ENCODE peak calls at places on chromosome 18, in nine cellular contexts. U is spleen; C is lung; E is colonic mucosa; K is endodermal cell; R is heart right ventricle; Y is H9; F is breast epithelium; Z is CD8-positive, alpha-beta T cell. I is an unnamed sample. For H3K4me1, the result is how much of the 10 kb centered on the place peaks cover.

GRCh38 chr18:10006261-10006903 is 92.6 kb downstream of the VAPA start:
- DNase-seq in C (no peak), E (no peak), R (no peak), F (no peak), Z (no peak), Y (no peak), K (no peak), U (no peak), I (no peak)

GRCh38 chr18:31990823-31991222 is 27.8 kb upstream of the RNF125 start:
- DNase-seq in Z (no peak), U (no peak), C (no peak), Y (no peak), K (no peak), F (no peak), R (no peak), E (no peak), I (no peak)

GRCh38 chr18:35835838-35836237 is 136.6 kb upstream of the RMP24 start:
- DNase-seq in F (no peak), Y (no peak), C (no peak), Z (no peak), E (no peak), R (no peak), U (no peak), K (no peak), I (no peak)

GRCh38 chr18:2715990-2716389 is 60.5 kb downstream of the SMCHD1 start:
- DNase-seq in R (no peak), U (no peak), C (no peak), Y (no peak), F (no peak), E (no peak), Z (no peak), K (no peak), I (no peak)

GRCh38 chr18:59419386-59419785 is 60.3 kb upstream of the LMAN1 start:
- DNase-seq in C (no peak), Z (no peak), E (no peak), R (no peak), Y (no peak), F (no peak), U (no peak), K (no peak), I (no peak)

GRCh38 chr18:33579868-33580205 is 1.8 kb downstream of the ASXL3 start:
- DNase-seq in U (no peak), C (no peak), E (no peak), K (no peak), F (no peak), Y (no peak), Z (no peak), R (no peak), I (no peak)

GRCh38 chr18:50924372-50924771 is 43.5 kb upstream of the ELAC1 start:
- DNase-seq in E (no peak), Z (no peak), C (no peak), R (no peak), Y (no peak), U (no peak), K (no peak), F (no peak), I (no peak)

GRCh38 chr18:48428494-48429177 is 19.5 kb upstream of the ZBTB7C start:
- DNase-seq in Y (no peak), R (no peak), E (no peak), Z (no peak), U (no peak), C (no peak), F (no peak), K (no peak), I (no peak)

GRCh38 chr18:36592282-36592681 is 236.5 kb downstream of the TPGS2 start:
- DNase-seq in R (no peak), Y (no peak), F (no peak), K (peak), U (no peak), E (no peak), C (no peak), Z (no peak), I (no peak)

GRCh38 chr18:12026562-12026961 is 45.3 kb downstream of the IMPA2 start:
- DNase-seq in F (no peak), Y (no peak), C (no peak), Z (no peak), R (no peak), U (no peak), K (no peak), E (no peak), I (no peak)

GRCh38 chr18:3595282-3596273 is 145.6 kb downstream of the TGIF1 start:
- DNase-seq in C (no peak), F (peak), U (no peak), Y (no peak), Z (no peak), E (peak), R (no peak), K (peak), I (no peak)

GRCh38 chr18:29531746-29532145 is 1354.8 kb upstream of the CDH2 start:
- DNase-seq in K (no peak), R (no peak), F (no peak), C (no peak), Z (no peak), U (no peak), Y (no peak), E (no peak), I (no peak)

GRCh38 chr18:8982416-8983183 is 119.9 kb upstream of the NDUFV2 start:
- DNase-seq in K (peak), C (peak), F (peak), E (peak), R (no peak), Y (no peak), Z (no peak), U (no peak), I (peak)

GRCh38 chr18:45621068-45621511 is 5.8 kb downstream of the SLC14A2 start:
- DNase-seq in R (no peak), C (no peak), E (peak), Y (peak), Z (peak), U (no peak), K (peak), F (peak), I (peak)

GRCh38 chr18:74994502-74995403 is 214.2 kb downstream of the PTGR3 start:
- DNase-seq in R (no peak), K (peak), Z (peak), Y (no peak), U (no peak), C (no peak), E (no peak), F (no peak), I (no peak)

GRCh38 chr18:29840101-29840500 is 1202.4 kb downstream of the DSC3 start:
- DNase-seq in Y (no peak), Z (no peak), R (no peak), C (no peak), K (no peak), F (no peak), E (no peak), U (no peak), I (no peak)

GRCh38 chr18:59884331-59884730 is 15.5 kb upstream of the PMAIP1 start:
- DNase-seq in R (no peak), E (no peak), K (no peak), Y (no peak), Z (no peak), U (no peak), C (no peak), F (no peak), I (no peak)

GRCh38 chr18:10860382-10860781 is 289.0 kb downstream of the PIEZO2 start:
- DNase-seq in F (no peak), Z (no peak), R (no peak), K (no peak), C (no peak), U (no peak), E (no peak), Y (no peak), I (no peak)

GRCh38 chr18:28040720-28041119 is 136.2 kb downstream of the CDH2 start:
- DNase-seq in R (no peak), U (no peak), C (no peak), K (no peak), Y (no peak), F (no peak), E (no peak), Z (no peak), I (no peak)
- H3K27ac ChIP-seq in R (no peak), U (no peak), C (no peak), K (peak), Y (no peak), F (no peak), E (no peak), Z (no peak), I (no peak)

DNA sequence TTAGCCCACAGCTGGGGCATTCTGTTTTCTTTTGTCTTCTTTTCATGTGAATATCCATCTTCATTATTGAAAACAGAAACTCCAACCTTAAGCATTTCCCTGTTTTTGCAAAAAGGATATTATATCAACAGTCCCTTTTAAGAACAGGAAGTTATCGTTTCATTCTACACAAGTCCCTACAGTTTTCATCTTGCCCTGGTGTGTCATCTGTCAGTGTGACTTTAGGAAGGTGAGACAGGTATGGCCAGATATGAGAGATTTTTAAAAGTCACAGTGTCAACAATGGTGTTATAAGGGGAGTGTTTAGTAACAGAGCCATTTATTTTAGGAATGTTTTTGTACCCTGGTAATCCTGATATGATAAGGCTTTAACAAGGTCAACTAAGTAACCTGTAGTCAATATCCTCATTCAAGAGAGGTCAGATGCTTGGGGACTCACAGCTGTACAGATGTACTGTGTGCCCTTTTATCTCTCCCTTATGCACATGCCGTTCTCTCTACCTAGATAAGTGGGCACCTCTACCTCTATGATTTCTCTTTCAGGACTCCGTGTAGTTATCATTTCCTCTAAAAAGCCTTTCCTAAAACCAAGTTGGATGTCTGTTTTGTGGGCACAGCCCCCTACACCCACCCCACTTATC is 132.5 kb downstream of the BCL2 start:
- DNase-seq in E (no peak), C (no peak), F (no peak), R (no peak), K (no peak), Y (no peak), Z (no peak), U (no peak), I (no peak)
- H3K4me1 ChIP-seq in E (under half), C (under half), F (under half), R (half or more), K (under half), Y (under half), Z (half or more), U (half or more), I (under half)

GRCh38 chr18:56314396-56314795 is 324.0 kb downstream of the TXNL1 start:
- DNase-seq in F (no peak), R (no peak), E (no peak), U (no peak), K (no peak), C (no peak), Y (no peak), Z (no peak), I (no peak)
- TF ChIP-seq CTCF in F (no peak), R (no peak), E (no peak), U (no peak), K (no peak), C (no peak), Y (no peak), Z (no peak), I (no peak)

GRCh38 chr18:77052656-77053309 is 79.8 kb downstream of the MBP start:
- DNase-seq in C (no peak), R (no peak), E (no peak), Z (no peak), F (no peak), K (no peak), Y (no peak), U (peak), I (no peak)

GRCh38 chr18:77055429-77056310 is 76.9 kb downstream of the MBP start:
- DNase-seq in E (no peak), K (no peak), U (peak), Y (no peak), C (no peak), F (no peak), R (peak), Z (no peak), I (no peak)

GRCh38 chr18:77054606-77055428 is 77.8 kb downstream of the MBP start:
- DNase-seq in U (peak), C (peak), K (peak), R (peak), F (peak), Y (peak), E (peak), Z (peak), I (peak)

GRCh38 chr18:77053616-77054287 is 78.8 kb downstream of the MBP start:
- DNase-seq in C (no peak), F (no peak), Y (no peak), Z (no peak), K (no peak), E (no peak), R (no peak), U (peak), I (no peak)

GRCh38 chr18:77054288-77054605 is 78.3 kb downstream of the MBP start:
- DNase-seq in K (no peak), R (no peak), Z (no peak), C (no peak), Y (no peak), U (peak), F (no peak), E (no peak), I (no peak)
- H3K27ac ChIP-seq in K (no peak), R (peak), Z (peak), C (no peak), Y (no peak), U (peak), F (peak), E (peak), I (peak)

DNA sequence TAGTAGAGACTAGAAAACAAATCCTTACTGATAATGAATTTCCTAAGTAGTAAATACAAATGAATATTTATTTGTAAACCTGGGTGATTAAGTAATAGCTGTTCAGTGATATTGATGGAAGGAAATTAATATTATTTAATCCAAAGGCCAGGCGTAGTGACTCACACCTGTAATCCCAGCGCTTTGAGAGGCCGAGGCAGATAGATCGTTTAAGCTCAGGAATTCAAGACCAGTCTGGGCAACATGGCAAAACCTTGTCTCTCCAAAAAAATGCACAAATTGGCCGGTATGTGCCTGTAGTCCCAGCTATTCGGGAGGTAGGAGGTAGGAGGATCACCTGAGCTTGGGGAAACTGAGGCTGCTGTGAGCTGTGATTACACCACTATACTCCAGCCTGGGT is 228.2 kb downstream of the NEDD4L start:
- DNase-seq in R (no peak), C (no peak), F (no peak), Y (no peak), Z (no peak), U (no peak), E (no peak), K (no peak), I (no peak)
- H3K4me1 ChIP-seq in R (under half), C (under half), F (under half), Y (under half), Z (under half), U (under half), E (under half), K (under half), I (under half)

GRCh38 chr18:62566199-62566598 is 43.4 kb downstream of the ZCCHC2 start:
- DNase-seq in K (peak), C (no peak), E (peak), R (no peak), U (no peak), Z (no peak), F (no peak), Y (no peak), I (peak)
- TF ChIP-seq CTCF in K (peak), C (no peak), E (peak), R (no peak), U (no peak), Z (peak), F (no peak), Y (peak), I (no peak)

GRCh38 chr18:13239557-13239956 is 21.0 kb downstream of the LDLRAD4 start:
- DNase-seq in C (no peak), K (peak), F (peak), Y (no peak), Z (no peak), E (no peak), R (no peak), U (peak), I (no peak)
- H3K27ac ChIP-seq in C (no peak), K (no peak), F (no peak), Y (no peak), Z (no peak), E (no peak), R (no peak), U (no peak), I (no peak)

GRCh38 chr18:24267878-24268277 is 129.0 kb downstream of the CABYR start:
- DNase-seq in U (no peak), C (no peak), K (no peak), R (no peak), Y (no peak), Z (no peak), F (no peak), E (no peak), I (no peak)

GRCh38 chr18:24265502-24266064 is 126.7 kb downstream of the CABYR start:
- DNase-seq in K (no peak), F (no peak), R (no peak), C (no peak), Z (no peak), E (no peak), Y (no peak), U (no peak), I (no peak)

GRCh38 chr18:24268784-24269550 is 128.7 kb downstream of the OSBPL1A start:
- DNase-seq in Y (no peak), K (no peak), R (no peak), E (no peak), F (no peak), U (no peak), C (no peak), Z (no peak), I (no peak)

GRCh38 chr18:24263078-24263477 is 124.2 kb downstream of the CABYR start:
- DNase-seq in C (no peak), K (no peak), U (no peak), Z (no peak), E (peak), R (no peak), F (no peak), Y (no peak), I (no peak)

GRCh38 chr18:24266124-24266523 is 127.3 kb downstream of the CABYR start:
- DNase-seq in Y (no peak), F (no peak), K (no peak), R (no peak), Z (no peak), E (no peak), U (no peak), C (no peak), I (no peak)
- H3K4me1 ChIP-seq in Y (under half), F (under half), K (under half), R (half or more), Z (under half), E (under half), U (under half), C (under half), I (under half)

GRCh38 chr18:77482190-77482928 is 232.7 kb downstream of the GALR1 start:
- DNase-seq in C (no peak), U (no peak), F (no peak), R (no peak), Y (no peak), K (no peak), E (no peak), Z (no peak), I (no peak)

GRCh38 chr18:77479047-77479446 is 229.4 kb downstream of the GALR1 start:
- DNase-seq in Z (no peak), Y (no peak), E (no peak), F (no peak), U (no peak), C (no peak), R (no peak), K (no peak), I (no peak)

GRCh38 chr18:77481541-77481940 is 231.9 kb downstream of the GALR1 start:
- DNase-seq in Y (no peak), K (no peak), U (no peak), Z (no peak), C (no peak), R (no peak), F (no peak), E (no peak), I (no peak)

DNA sequence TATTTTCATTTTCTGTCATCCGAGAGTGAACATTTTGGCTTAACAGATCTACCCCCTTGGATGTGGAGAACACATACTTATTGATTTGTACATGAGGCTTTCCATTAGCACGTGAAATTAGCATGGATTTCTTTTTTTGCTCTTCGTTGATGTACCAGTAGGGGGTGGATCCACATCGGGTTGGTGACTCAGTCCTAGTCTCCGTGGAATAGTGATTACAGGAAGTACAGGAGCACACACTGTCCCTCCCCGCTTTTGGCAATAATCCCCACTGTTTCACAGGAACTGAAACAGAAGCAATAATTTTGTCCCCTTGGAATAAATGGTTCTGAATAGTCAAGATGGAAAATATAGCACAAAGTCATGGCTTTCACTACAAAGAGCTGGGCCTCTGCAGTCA is 229.0 kb downstream of the GALR1 start:
- DNase-seq in R (no peak), Y (no peak), K (no peak), U (no peak), C (no peak), E (peak), F (no peak), Z (no peak), I (peak)
- TF ChIP-seq CTCF in R (no peak), Y (peak), K (peak), U (no peak), C (no peak), E (no peak), F (no peak), Z (no peak), I (no peak)

GRCh38 chr18:23282437-23282781 is 147.1 kb downstream of the CABLES1 start:
- DNase-seq in E (no peak), C (no peak), Z (no peak), F (no peak), K (no peak), R (no peak), U (peak), Y (no peak), I (no peak)

GRCh38 chr18:23281626-23282436 is 146.5 kb downstream of the CABLES1 start:
- DNase-seq in E (peak), R (no peak), Y (peak), C (no peak), U (no peak), F (peak), Z (no peak), K (peak), I (no peak)

GRCh38 chr18:23280844-23281243 is 145.6 kb downstream of the CABLES1 start:
- DNase-seq in U (no peak), E (no peak), K (no peak), Y (no peak), F (no peak), R (no peak), Z (no peak), C (no peak), I (no peak)

GRCh38 chr18:23284629-23285028 is 149.3 kb downstream of the CABLES1 start:
- DNase-seq in C (no peak), E (no peak), R (no peak), Y (no peak), F (no peak), Z (no peak), U (no peak), K (peak), I (no peak)

DNA sequence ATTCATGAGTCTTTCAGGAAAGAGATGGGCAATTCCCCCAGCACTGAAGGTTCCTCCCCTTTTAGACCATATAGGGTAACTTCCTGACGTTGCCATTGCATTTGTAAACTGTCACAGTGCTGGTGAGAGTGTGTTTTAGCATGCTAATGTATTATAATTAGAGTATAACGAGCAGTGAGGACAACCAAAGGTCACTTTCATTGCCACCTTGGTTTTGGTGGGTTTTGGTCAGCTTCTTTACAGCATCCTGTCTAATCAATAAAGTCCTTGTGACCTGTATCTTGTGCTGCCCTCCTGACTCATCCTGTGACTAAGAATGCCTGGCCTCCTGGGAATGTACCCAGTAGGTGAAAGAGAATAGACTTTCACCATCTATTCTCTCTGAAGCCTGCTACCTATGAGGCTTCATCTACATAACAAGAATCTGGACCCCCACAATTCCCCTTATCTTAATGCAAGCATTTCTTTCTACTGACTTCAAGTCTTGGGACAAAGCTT is 148.7 kb downstream of the CABLES1 start:
- DNase-seq in C (no peak), R (no peak), F (no peak), Z (no peak), U (no peak), E (no peak), Y (peak), K (peak), I (no peak)
- H3K27ac ChIP-seq in C (no peak), R (no peak), F (peak), Z (no peak), U (no peak), E (no peak), Y (peak), K (no peak), I (no peak)

I was measured in testis.